ENCODE peak calls at places on chromosomes 12 and 14, in seven cellular contexts. One of them, this sample, is unnamed. For H3K4me1, the result is how much of the 10 kb centered on the place peaks cover.

GRCh38 chr12:127149226-127149964 is 1117.6 kb upstream of the TMEM132C start:
- DNase-seq in A549: no peak
- DNase-seq in upper lobe of right lung: no peak
- DNase-seq in uterus: no peak
- DNase-seq in right lobe of liver: no peak
- DNase-seq in CD4-positive, CD25-positive, alpha-beta regulatory T cell: no peak
- DNase-seq in stomach: no peak
- DNase-seq in this sample: no peak

GRCh38 chr14:103607039-103607668 is 21.9 kb upstream of the KLC1 start:
- DNase-seq in upper lobe of right lung: peak
- DNase-seq in stomach: peak
- DNase-seq in uterus: peak
- DNase-seq in right lobe of liver: peak
- DNase-seq in CD4-positive, CD25-positive, alpha-beta regulatory T cell: peak
- DNase-seq in A549: peak
- DNase-seq in this sample: peak

GRCh38 chr14:22554706-22555572 is 34.1 kb downstream of the DAD1 start:
- DNase-seq in CD4-positive, CD25-positive, alpha-beta regulatory T cell: no peak
- DNase-seq in upper lobe of right lung: no peak
- DNase-seq in A549: no peak
- DNase-seq in uterus: no peak
- DNase-seq in stomach: no peak
- DNase-seq in right lobe of liver: no peak
- DNase-seq in this sample: no peak

GRCh38 chr12:101172316-101172715 is 37.7 kb downstream of the SLC5A8 start:
- DNase-seq in CD4-positive, CD25-positive, alpha-beta regulatory T cell: no peak
- DNase-seq in upper lobe of right lung: no peak
- DNase-seq in stomach: no peak
- DNase-seq in A549: peak
- DNase-seq in right lobe of liver: no peak
- DNase-seq in uterus: no peak
- DNase-seq in this sample: no peak

GRCh38 chr14:77707355-77707723 is 484 bp downstream of the ALKBH1 start:
- DNase-seq in stomach: no peak
- DNase-seq in upper lobe of right lung: no peak
- DNase-seq in right lobe of liver: no peak
- DNase-seq in CD4-positive, CD25-positive, alpha-beta regulatory T cell: no peak
- DNase-seq in uterus: no peak
- DNase-seq in A549: peak
- DNase-seq in this sample: no peak

GRCh38 chr12:70556179-70556869 is 80.9 kb downstream of the PTPRB start:
- DNase-seq in right lobe of liver: no peak
- DNase-seq in stomach: no peak
- DNase-seq in A549: no peak
- DNase-seq in upper lobe of right lung: no peak
- DNase-seq in CD4-positive, CD25-positive, alpha-beta regulatory T cell: no peak
- DNase-seq in uterus: no peak
- DNase-seq in this sample: no peak

GRCh38 chr12:53428741-53429140 is 5.1 kb downstream of the AMHR2 start:
- DNase-seq in stomach: no peak
- DNase-seq in right lobe of liver: peak
- DNase-seq in uterus: no peak
- DNase-seq in upper lobe of right lung: no peak
- DNase-seq in A549: no peak
- DNase-seq in CD4-positive, CD25-positive, alpha-beta regulatory T cell: no peak
- DNase-seq in this sample: no peak

GRCh38 chr12:108616941-108617858 is 16.5 kb downstream of the SELPLG start:
- DNase-seq in right lobe of liver: no peak
- DNase-seq in CD4-positive, CD25-positive, alpha-beta regulatory T cell: peak
- DNase-seq in stomach: no peak
- DNase-seq in uterus: no peak
- DNase-seq in upper lobe of right lung: peak
- DNase-seq in A549: no peak
- DNase-seq in this sample: peak

GRCh38 chr12:53223391-53224267 is 8.4 kb downstream of the RARG start:
- DNase-seq in upper lobe of right lung: no peak
- DNase-seq in CD4-positive, CD25-positive, alpha-beta regulatory T cell: no peak
- DNase-seq in uterus: no peak
- DNase-seq in right lobe of liver: no peak
- DNase-seq in stomach: no peak
- DNase-seq in A549: no peak
- DNase-seq in this sample: peak

GRCh38 chr14:96383445-96383844 is 8.5 kb upstream of the AK7 start:
- DNase-seq in right lobe of liver: no peak
- DNase-seq in uterus: no peak
- DNase-seq in CD4-positive, CD25-positive, alpha-beta regulatory T cell: no peak
- DNase-seq in stomach: no peak
- DNase-seq in A549: no peak
- DNase-seq in upper lobe of right lung: no peak
- DNase-seq in this sample: no peak

GRCh38 chr12:20507711-20508110 is 139.4 kb downstream of the PDE3A start:
- DNase-seq in upper lobe of right lung: no peak
- DNase-seq in stomach: no peak
- DNase-seq in right lobe of liver: no peak
- DNase-seq in CD4-positive, CD25-positive, alpha-beta regulatory T cell: no peak
- DNase-seq in uterus: no peak
- DNase-seq in A549: no peak
- DNase-seq in this sample: no peak

GRCh38 chr14:51283402-51283825 is 43.4 kb downstream of the TMX1 start:
- DNase-seq in uterus: peak
- DNase-seq in A549: peak
- DNase-seq in CD4-positive, CD25-positive, alpha-beta regulatory T cell: peak
- DNase-seq in upper lobe of right lung: no peak
- DNase-seq in right lobe of liver: no peak
- DNase-seq in stomach: no peak
- DNase-seq in this sample: no peak

GRCh38 chr14:67577909-67578749 is 21.9 kb downstream of the PIGH start:
- DNase-seq in uterus: no peak
- DNase-seq in upper lobe of right lung: no peak
- DNase-seq in stomach: no peak
- DNase-seq in CD4-positive, CD25-positive, alpha-beta regulatory T cell: no peak
- DNase-seq in right lobe of liver: no peak
- DNase-seq in A549: no peak
- DNase-seq in this sample: no peak

GRCh38 chr12:28340261-28340660 is 150.0 kb downstream of the CCDC91 start:
- DNase-seq in CD4-positive, CD25-positive, alpha-beta regulatory T cell: no peak
- DNase-seq in stomach: no peak
- DNase-seq in A549: no peak
- DNase-seq in upper lobe of right lung: no peak
- DNase-seq in right lobe of liver: no peak
- DNase-seq in uterus: no peak
- DNase-seq in this sample: no peak

GRCh38 chr14:99520571-99521081 is 39.4 kb downstream of the CCNK start:
- DNase-seq in stomach: no peak
- DNase-seq in uterus: no peak
- DNase-seq in upper lobe of right lung: no peak
- DNase-seq in right lobe of liver: peak
- DNase-seq in CD4-positive, CD25-positive, alpha-beta regulatory T cell: no peak
- DNase-seq in A549: no peak
- DNase-seq in this sample: no peak

GRCh38 chr14:99522457-99522891 is 41.3 kb downstream of the CCNK start:
- DNase-seq in uterus: peak
- DNase-seq in stomach: no peak
- DNase-seq in A549: peak
- DNase-seq in upper lobe of right lung: no peak
- DNase-seq in right lobe of liver: peak
- DNase-seq in CD4-positive, CD25-positive, alpha-beta regulatory T cell: no peak
- DNase-seq in this sample: no peak

GRCh38 chr14:99522934-99523660 is 41.9 kb downstream of the CCNK start:
- DNase-seq in uterus: no peak
- DNase-seq in CD4-positive, CD25-positive, alpha-beta regulatory T cell: no peak
- DNase-seq in A549: no peak
- DNase-seq in upper lobe of right lung: no peak
- DNase-seq in stomach: no peak
- DNase-seq in right lobe of liver: peak
- DNase-seq in this sample: no peak

GRCh38 chr14:99521176-99522024 is 40.2 kb downstream of the CCNK start:
- DNase-seq in right lobe of liver: peak
- DNase-seq in CD4-positive, CD25-positive, alpha-beta regulatory T cell: no peak
- DNase-seq in upper lobe of right lung: no peak
- DNase-seq in uterus: no peak
- DNase-seq in stomach: no peak
- DNase-seq in A549: no peak
- DNase-seq in this sample: no peak

GRCh38 chr14:99522025-99522401 is 40.8 kb downstream of the CCNK start:
- DNase-seq in uterus: no peak
- DNase-seq in CD4-positive, CD25-positive, alpha-beta regulatory T cell: no peak
- DNase-seq in right lobe of liver: peak
- DNase-seq in stomach: no peak
- DNase-seq in upper lobe of right lung: no peak
- DNase-seq in A549: no peak
- DNase-seq in this sample: no peak
- H3K4me1 ChIP-seq in uterus: under half
- H3K4me1 ChIP-seq in CD4-positive, CD25-positive, alpha-beta regulatory T cell: under half
- H3K4me1 ChIP-seq in right lobe of liver: under half
- H3K4me1 ChIP-seq in stomach: half or more
- H3K4me1 ChIP-seq in upper lobe of right lung: under half
- H3K4me1 ChIP-seq in A549: under half
- H3K4me1 ChIP-seq in this sample: under half

DNA sequence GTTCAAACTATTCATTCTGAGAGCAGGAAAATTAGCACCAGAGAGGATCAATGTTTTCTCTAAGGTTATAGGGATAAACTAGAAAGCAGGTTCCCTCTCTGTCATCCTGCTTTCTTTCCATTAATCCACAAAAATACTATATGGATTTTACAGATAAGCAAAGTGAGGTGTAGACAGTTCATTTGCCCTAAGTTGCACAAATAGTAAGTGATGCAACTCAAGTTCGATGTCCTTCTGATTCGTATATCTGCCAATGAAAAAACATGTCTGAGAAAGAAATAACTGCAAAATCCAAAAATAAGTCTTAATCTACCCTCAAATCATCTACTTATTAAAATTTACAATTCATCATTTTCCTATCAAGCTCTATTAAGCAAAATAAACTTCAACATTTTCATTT is 254.6 kb upstream of the USP15 start:
- DNase-seq in right lobe of liver: no peak
- DNase-seq in uterus: no peak
- DNase-seq in A549: no peak
- DNase-seq in upper lobe of right lung: no peak
- DNase-seq in CD4-positive, CD25-positive, alpha-beta regulatory T cell: no peak
- DNase-seq in stomach: no peak
- DNase-seq in this sample: no peak
- H3K4me3 ChIP-seq in right lobe of liver: no peak
- H3K4me3 ChIP-seq in uterus: no peak
- H3K4me3 ChIP-seq in A549: no peak
- H3K4me3 ChIP-seq in upper lobe of right lung: no peak
- H3K4me3 ChIP-seq in CD4-positive, CD25-positive, alpha-beta regulatory T cell: no peak
- H3K4me3 ChIP-seq in stomach: no peak
- H3K4me3 ChIP-seq in this sample: no peak

GRCh38 chr14:61568572-61569011 is 126.7 kb upstream of the HIF1A start:
- DNase-seq in uterus: no peak
- DNase-seq in A549: no peak
- DNase-seq in CD4-positive, CD25-positive, alpha-beta regulatory T cell: peak
- DNase-seq in stomach: peak
- DNase-seq in right lobe of liver: peak
- DNase-seq in upper lobe of right lung: peak
- DNase-seq in this sample: peak

GRCh38 chr14:61565181-61565580 is 130.1 kb upstream of the HIF1A start:
- DNase-seq in right lobe of liver: no peak
- DNase-seq in CD4-positive, CD25-positive, alpha-beta regulatory T cell: no peak
- DNase-seq in upper lobe of right lung: no peak
- DNase-seq in A549: no peak
- DNase-seq in uterus: no peak
- DNase-seq in stomach: no peak
- DNase-seq in this sample: no peak

GRCh38 chr14:61565836-61566536 is 129.3 kb upstream of the HIF1A start:
- DNase-seq in right lobe of liver: no peak
- DNase-seq in uterus: no peak
- DNase-seq in stomach: no peak
- DNase-seq in upper lobe of right lung: no peak
- DNase-seq in A549: peak
- DNase-seq in CD4-positive, CD25-positive, alpha-beta regulatory T cell: no peak
- DNase-seq in this sample: no peak

GRCh38 chr14:61567838-61568571 is 127.3 kb upstream of the HIF1A start:
- DNase-seq in uterus: no peak
- DNase-seq in CD4-positive, CD25-positive, alpha-beta regulatory T cell: no peak
- DNase-seq in right lobe of liver: no peak
- DNase-seq in upper lobe of right lung: no peak
- DNase-seq in stomach: no peak
- DNase-seq in A549: no peak
- DNase-seq in this sample: no peak

DNA sequence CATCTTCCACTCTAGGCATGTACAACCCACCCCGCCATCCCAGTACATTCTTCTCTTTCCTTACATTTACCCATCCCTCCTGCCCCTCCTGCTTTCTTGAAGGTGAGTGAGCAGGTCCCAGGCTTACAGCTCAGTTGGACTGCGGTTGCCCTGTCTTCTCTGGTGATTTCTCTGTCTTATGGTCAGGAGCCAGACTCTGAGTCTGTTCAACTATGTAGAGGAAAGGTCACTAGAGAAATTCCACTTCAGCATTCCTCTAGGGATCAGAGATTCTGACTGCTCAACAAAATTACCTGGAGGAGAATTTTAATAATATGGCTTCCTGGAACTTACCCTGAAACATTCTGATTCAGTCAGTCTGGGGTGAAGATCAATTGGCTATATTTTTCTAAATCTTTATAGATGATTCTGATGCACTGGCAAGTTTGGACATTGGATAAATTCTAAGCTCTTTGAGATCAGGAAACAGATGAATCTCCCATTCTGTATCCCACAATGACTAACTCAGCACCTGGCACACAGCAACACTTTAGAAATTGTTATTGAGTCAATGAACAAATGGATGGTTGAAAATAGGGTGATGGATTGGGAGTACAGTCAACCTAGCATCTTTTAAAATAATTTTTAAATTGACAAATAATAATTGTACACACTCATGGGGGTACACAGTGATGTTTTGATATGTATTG is 128.6 kb upstream of the HIF1A start:
- DNase-seq in right lobe of liver: no peak
- DNase-seq in uterus: no peak
- DNase-seq in upper lobe of right lung: no peak
- DNase-seq in A549: no peak
- DNase-seq in stomach: no peak
- DNase-seq in CD4-positive, CD25-positive, alpha-beta regulatory T cell: no peak
- DNase-seq in this sample: no peak
- H3K27ac ChIP-seq in right lobe of liver: no peak
- H3K27ac ChIP-seq in uterus: no peak
- H3K27ac ChIP-seq in upper lobe of right lung: no peak
- H3K27ac ChIP-seq in A549: peak
- H3K27ac ChIP-seq in stomach: peak
- H3K27ac ChIP-seq in CD4-positive, CD25-positive, alpha-beta regulatory T cell: no peak
- H3K27ac ChIP-seq in this sample: no peak

DNA sequence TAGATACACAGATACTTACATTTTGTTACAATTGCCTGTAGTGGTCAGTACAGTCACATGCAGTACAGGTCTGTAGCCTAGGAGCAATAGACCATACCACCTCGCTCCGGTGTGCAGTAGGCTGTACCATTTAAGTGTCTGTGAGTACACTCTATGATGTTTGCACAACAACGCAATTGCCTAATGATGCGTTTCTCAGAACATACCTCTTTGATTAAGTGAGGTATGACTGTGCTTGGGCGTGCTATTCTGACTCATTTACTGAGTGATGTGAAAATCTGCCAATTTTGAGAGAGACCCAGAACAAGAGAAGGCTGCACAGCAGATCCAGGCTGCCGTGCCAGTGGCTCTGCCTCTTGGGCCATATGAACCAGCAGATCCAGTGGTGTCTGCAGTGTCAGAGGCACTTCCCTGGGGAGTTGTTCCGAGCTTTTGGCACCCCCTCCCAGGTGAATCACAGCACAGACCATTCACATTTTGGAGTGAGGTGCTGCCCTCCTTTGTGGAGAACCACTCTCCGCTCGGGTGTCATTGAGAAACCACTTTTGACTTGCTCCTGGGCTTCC is 20.4 kb downstream of the DLK1 start:
- DNase-seq in CD4-positive, CD25-positive, alpha-beta regulatory T cell: no peak
- DNase-seq in A549: peak
- DNase-seq in right lobe of liver: peak
- DNase-seq in upper lobe of right lung: peak
- DNase-seq in uterus: peak
- DNase-seq in stomach: no peak
- DNase-seq in this sample: no peak
- H3K4me1 ChIP-seq in CD4-positive, CD25-positive, alpha-beta regulatory T cell: under half
- H3K4me1 ChIP-seq in A549: under half
- H3K4me1 ChIP-seq in right lobe of liver: under half
- H3K4me1 ChIP-seq in upper lobe of right lung: under half
- H3K4me1 ChIP-seq in uterus: under half
- H3K4me1 ChIP-seq in stomach: under half
- H3K4me1 ChIP-seq in this sample: under half

This sample was measured in effector memory CD4-positive, alpha-beta T cell.